ENCODE peak calls at places on chromosomes 13 and 19, in five cellular contexts. H, P, B, K and E are unnamed samples. For H3K27me3, the result is how much of the 10 kb centered on the place peaks cover.

GRCh38 chr19:29292146-29292545 is 79.2 kb upstream of the UQCRFS1 start:
- DNase-seq in K (no peak), H (no peak), B (no peak), P (no peak), E (no peak)

GRCh38 chr13:51769455-51770127 is 34.4 kb downstream of the DHRS12 start:
- DNase-seq in B (peak), H (no peak), K (no peak), P (peak), E (no peak)

GRCh38 chr13:95644611-95645052 is at the start of gene DZIP1:
- DNase-seq in P (peak), K (no peak), H (no peak), B (peak), E (no peak)

GRCh38 chr13:72390909-72391308 is 336.5 kb downstream of the MZT1 start:
- DNase-seq in P (no peak), K (peak), B (no peak), H (peak), E (peak)

GRCh38 chr13:43229506-43229905 is 206.1 kb downstream of the DNAJC15 start:
- DNase-seq in B (no peak), H (no peak), P (no peak), K (no peak), E (no peak)

GRCh38 chr13:91369432-91369831 is 21.9 kb downstream of the MIR17HG start:
- DNase-seq in P (no peak), H (no peak), B (no peak), K (no peak), E (no peak)

GRCh38 chr13:113920606-113921306 is 53.1 kb downstream of the C13orf46 start:
- DNase-seq in P (no peak), B (no peak), K (no peak), H (no peak), E (no peak)

GRCh38 chr19:30696514-30696913 is 324.3 kb downstream of the ZNF536 start:
- DNase-seq in P (no peak), K (no peak), B (no peak), H (no peak), E (no peak)

GRCh38 chr19:13042443-13043130 is 47.3 kb downstream of the NFIX start:
- DNase-seq in H (no peak), P (no peak), B (no peak), K (no peak), E (no peak)

GRCh38 chr19:29953352-29954247 is 11.6 kb downstream of the URI1 start:
- DNase-seq in P (no peak), K (no peak), B (no peak), H (no peak), E (no peak)

GRCh38 chr19:10625003-10625761 is at the start of gene SLC44A2:
- DNase-seq in B (peak), P (peak), K (no peak), H (peak), E (no peak)

GRCh38 chr13:32594339-32594738 is 8.1 kb downstream of the PDS5B start:
- DNase-seq in K (no peak), P (no peak), H (no peak), B (no peak), E (no peak)

GRCh38 chr13:47119568-47120080 is 222.8 kb upstream of the HTR2A start:
- DNase-seq in H (no peak), K (no peak), P (no peak), B (no peak), E (no peak)

GRCh38 chr13:98187155-98187726 is 10.2 kb upstream of the RNF113B start:
- DNase-seq in P (no peak), H (no peak), K (no peak), B (no peak), E (no peak)

GRCh38 chr13:71005919-71006318 is 861.1 kb downstream of the DACH1 start:
- DNase-seq in B (no peak), P (no peak), K (no peak), H (no peak), E (no peak)

GRCh38 chr13:106156468-106156867 is 379.0 kb downstream of the EFNB2 start:
- DNase-seq in B (no peak), K (peak), H (peak), P (no peak), E (peak)

GRCh38 chr19:58563823-58564222 is 5.4 kb upstream of the UBE2M start:
- DNase-seq in K (no peak), B (peak), P (no peak), H (no peak), E (no peak)

GRCh38 chr19:55230780-55231179 is 2.2 kb upstream of the TMEM86B start:
- DNase-seq in B (no peak), H (no peak), P (no peak), K (no peak), E (no peak)

GRCh38 chr19:37906868-37907734 is at the start of gene SIPA1L3:
- DNase-seq in H (peak), P (peak), K (peak), B (peak), E (peak)

GRCh38 chr13:94382520-94382919 is 97.0 kb downstream of the DCT start:
- DNase-seq in B (no peak), K (no peak), P (no peak), H (no peak), E (no peak)

GRCh38 chr19:10724573-10725071 is 6.7 kb downstream of the DNM2 start:
- DNase-seq in B (no peak), P (no peak), H (no peak), K (no peak), E (no peak)

GRCh38 chr13:93690139-93690538 is 463.5 kb downstream of the GPC6 start:
- DNase-seq in P (no peak), B (no peak), K (no peak), H (no peak), E (no peak)

GRCh38 chr19:32810452-32810851 is 59.1 kb downstream of the SLC7A9 start:
- DNase-seq in P (no peak), K (no peak), H (no peak), B (no peak), E (no peak)

GRCh38 chr19:17171874-17172273 is 43.3 kb upstream of the USE1 start:
- DNase-seq in H (no peak), B (no peak), K (no peak), P (no peak), E (no peak)

GRCh38 chr19:38253788-38254187 is 2.4 kb downstream of the PPP1R14A start:
- DNase-seq in B (no peak), K (no peak), H (no peak), P (no peak), E (no peak)

GRCh38 chr19:31444931-31445330 is 95.7 kb upstream of the TSHZ3 start:
- DNase-seq in P (no peak), K (no peak), H (no peak), B (no peak), E (no peak)

GRCh38 chr13:65414187-65414586 is 1815.9 kb downstream of the PCDH9 start:
- DNase-seq in H (no peak), P (no peak), B (no peak), K (no peak), E (no peak)

GRCh38 chr13:84479656-84480055 is 597.4 kb upstream of the SLITRK1 start:
- DNase-seq in P (no peak), B (no peak), H (peak), K (peak), E (peak)

GRCh38 chr13:77535448-77535847 is at the start of gene SCEL:
- DNase-seq in B (no peak), K (no peak), H (peak), P (no peak), E (no peak)

DNA sequence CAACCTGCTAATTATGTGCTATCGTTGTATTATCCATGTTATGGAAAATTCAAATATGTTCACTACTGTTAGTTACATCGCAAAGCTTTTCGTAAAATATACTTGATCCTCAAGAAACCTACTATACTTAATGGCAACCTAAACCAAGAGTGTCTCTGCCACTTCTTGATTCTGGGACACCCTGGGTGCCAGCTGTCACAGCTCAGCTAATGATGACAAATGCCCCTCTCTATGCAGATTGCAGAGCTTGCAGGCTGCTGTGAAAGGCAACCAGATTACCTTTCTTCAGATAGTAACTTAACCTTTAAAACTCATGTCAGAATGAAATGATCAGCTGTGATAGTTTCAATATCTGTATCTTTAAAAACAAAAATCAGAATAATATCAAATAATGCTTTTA is 9.0 kb upstream of the MAB21L1 start:
- DNase-seq in B (no peak), H (no peak), P (no peak), K (no peak), E (no peak)
- H3K4me3 ChIP-seq in B (no peak), H (no peak), P (no peak), K (no peak), E (no peak)

GRCh38 chr13:99967884-99968520 is 3.6 kb downstream of the ZIC5 start:
- DNase-seq in H (no peak), B (no peak), P (no peak), K (no peak), E (no peak)
- H3K27me3 ChIP-seq in H (under half), B (half or more), P (under half), K (half or more), E (half or more)

GRCh38 chr19:19647037-19647835 is 3.8 kb upstream of the GMIP start:
- DNase-seq in B (no peak), H (no peak), K (no peak), P (no peak), E (no peak)

GRCh38 chr19:19642506-19643157 is 825 bp downstream of the GMIP start:
- DNase-seq in P (no peak), H (no peak), K (no peak), B (no peak), E (no peak)

GRCh38 chr19:19645233-19645870 is 1.9 kb upstream of the GMIP start:
- DNase-seq in K (no peak), B (no peak), P (no peak), H (no peak), E (no peak)

GRCh38 chr19:19643158-19644053 is at the start of gene GMIP:
- DNase-seq in P (peak), B (peak), K (no peak), H (peak), E (no peak)

DNA sequence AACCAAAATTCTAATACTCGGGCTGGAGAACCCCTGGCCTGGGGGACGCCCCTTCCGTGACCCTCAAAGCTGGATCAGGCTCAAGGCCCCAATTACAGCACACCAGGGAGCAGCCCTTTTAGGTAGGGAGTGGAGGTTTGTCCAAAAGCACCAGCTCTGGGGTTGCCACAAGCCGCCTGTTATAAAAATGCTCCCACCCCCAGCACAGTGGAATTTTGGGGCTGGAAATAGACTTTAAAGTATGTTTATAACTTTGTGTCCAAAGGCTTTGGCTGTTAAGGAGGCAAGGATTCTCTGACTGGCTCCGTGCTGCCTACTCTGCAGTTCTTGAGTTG is 564 bp upstream of the GMIP start:
- DNase-seq in B (no peak), P (no peak), K (no peak), H (no peak), E (no peak)
- TF ChIP-seq CTCF in B (no peak), P (no peak), K (no peak), H (no peak), E (no peak)

GRCh38 chr19:6739390-6739883 is at the start of gene TRIP10:
- DNase-seq in B (peak), H (no peak), K (no peak), P (peak), E (no peak)

GRCh38 chr19:6737284-6737872 is at the start of gene GPR108:
- DNase-seq in B (peak), H (peak), P (peak), K (peak), E (peak)

GRCh38 chr19:6738726-6739389 is 622 bp upstream of the TRIP10 start:
- DNase-seq in H (no peak), B (peak), K (no peak), P (peak), E (no peak)

GRCh38 chr19:6736917-6737283 is 480 bp downstream of the GPR108 start:
- DNase-seq in P (no peak), H (no peak), K (no peak), B (no peak), E (no peak)

GRCh38 chr19:6737873-6738725 is 719 bp upstream of the GPR108 start:
- DNase-seq in P (peak), H (no peak), K (no peak), B (peak), E (no peak)
- H3K4me3 ChIP-seq in P (peak), H (peak), K (peak), B (peak), E (no peak)

GRCh38 chr19:47448360-47448727 is 23.3 kb downstream of the SLC8A2 start:
- DNase-seq in P (no peak), K (no peak), H (no peak), B (no peak), E (no peak)
- H3K27me3 ChIP-seq in P (under half), K (half or more), H (under half), B (half or more), E (half or more)

DNA sequence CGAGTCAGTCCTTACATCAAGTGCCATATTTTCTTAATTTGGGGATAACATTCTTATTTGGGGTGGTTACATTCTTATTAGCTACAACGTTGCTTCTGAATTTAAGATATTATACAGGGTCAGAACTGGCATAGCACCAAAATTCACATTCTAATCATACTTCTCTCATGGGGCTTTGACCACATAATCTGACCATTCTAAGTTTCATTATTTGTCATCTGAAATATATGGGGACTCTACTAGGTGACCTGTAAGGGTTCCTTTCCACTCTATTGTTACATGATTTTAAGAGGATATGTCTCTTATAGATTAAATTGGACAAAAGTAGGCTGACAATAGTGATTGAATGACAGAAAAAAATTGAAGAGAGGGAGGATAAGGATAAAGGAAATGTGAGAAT is 536.5 kb downstream of the KCTD12 start:
- DNase-seq in B (no peak), P (no peak), H (no peak), K (no peak), E (no peak)
- TF ChIP-seq CTCF in B (no peak), P (no peak), H (no peak), K (no peak), E (no peak)

DNA sequence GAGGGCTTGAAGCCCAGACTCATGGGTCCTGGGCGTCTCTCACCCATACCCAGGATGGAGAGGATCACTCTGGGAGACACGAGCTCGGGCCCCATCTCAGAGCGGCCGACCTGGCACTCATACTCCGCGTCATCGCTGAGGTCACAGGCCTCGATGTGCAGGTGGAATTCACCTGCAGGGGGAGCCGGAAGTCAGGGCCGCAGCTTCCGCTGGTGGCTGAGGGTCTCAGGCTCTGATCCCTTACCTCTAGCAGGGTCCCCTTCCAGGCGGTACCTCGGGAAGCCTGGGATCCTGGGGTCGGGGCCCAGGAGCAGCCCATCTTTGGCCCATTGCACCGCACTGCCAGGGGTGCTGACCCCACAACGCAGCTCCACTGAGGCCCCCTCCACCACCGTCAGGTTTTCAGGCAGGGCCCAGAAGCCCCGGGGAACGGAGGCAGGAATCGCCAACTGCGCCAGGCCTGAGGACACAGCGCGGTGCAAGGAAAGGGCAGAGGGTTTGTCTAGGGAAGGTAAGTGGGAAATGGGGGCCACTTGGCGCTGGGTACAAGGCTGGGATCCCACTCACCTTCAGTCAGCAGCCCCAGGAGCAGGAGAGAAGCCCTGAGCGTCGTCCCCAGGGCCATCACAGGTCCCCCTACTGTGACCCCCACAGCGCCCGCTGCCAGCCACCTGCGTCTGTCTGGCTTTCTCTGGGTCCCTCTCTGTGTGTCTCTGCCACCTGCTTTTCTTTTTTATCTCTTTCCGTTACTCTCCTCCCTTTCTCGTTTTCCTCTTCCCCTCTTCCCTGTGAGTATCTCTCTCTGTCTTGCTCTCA is 883 bp downstream of the NPHS1 start:
- DNase-seq in K (no peak), P (no peak), B (no peak), H (no peak), E (no peak)
- H3K4me3 ChIP-seq in K (no peak), P (no peak), B (no peak), H (peak), E (no peak)

GRCh38 chr19:1811942-1812425 is at the start of gene ATP8B3:
- DNase-seq in H (no peak), P (no peak), K (peak), B (no peak), E (no peak)

GRCh38 chr19:1812426-1813196 is 535 bp upstream of the ATP8B3 start:
- DNase-seq in P (peak), H (peak), B (peak), K (peak), E (peak)

GRCh38 chr19:1810439-1811160 is 1.5 kb downstream of the ATP8B3 start:
- DNase-seq in H (no peak), B (no peak), K (no peak), P (no peak), E (no peak)

GRCh38 chr19:1809663-1810062 is 2.4 kb downstream of the ATP8B3 start:
- DNase-seq in H (no peak), K (no peak), B (no peak), P (no peak), E (no peak)

GRCh38 chr19:1811472-1811894 is 593 bp downstream of the ATP8B3 start:
- DNase-seq in P (peak), H (peak), K (peak), B (peak), E (peak)
- H3K27me3 ChIP-seq in P (under half), H (under half), K (under half), B (under half), E (under half)

DNA sequence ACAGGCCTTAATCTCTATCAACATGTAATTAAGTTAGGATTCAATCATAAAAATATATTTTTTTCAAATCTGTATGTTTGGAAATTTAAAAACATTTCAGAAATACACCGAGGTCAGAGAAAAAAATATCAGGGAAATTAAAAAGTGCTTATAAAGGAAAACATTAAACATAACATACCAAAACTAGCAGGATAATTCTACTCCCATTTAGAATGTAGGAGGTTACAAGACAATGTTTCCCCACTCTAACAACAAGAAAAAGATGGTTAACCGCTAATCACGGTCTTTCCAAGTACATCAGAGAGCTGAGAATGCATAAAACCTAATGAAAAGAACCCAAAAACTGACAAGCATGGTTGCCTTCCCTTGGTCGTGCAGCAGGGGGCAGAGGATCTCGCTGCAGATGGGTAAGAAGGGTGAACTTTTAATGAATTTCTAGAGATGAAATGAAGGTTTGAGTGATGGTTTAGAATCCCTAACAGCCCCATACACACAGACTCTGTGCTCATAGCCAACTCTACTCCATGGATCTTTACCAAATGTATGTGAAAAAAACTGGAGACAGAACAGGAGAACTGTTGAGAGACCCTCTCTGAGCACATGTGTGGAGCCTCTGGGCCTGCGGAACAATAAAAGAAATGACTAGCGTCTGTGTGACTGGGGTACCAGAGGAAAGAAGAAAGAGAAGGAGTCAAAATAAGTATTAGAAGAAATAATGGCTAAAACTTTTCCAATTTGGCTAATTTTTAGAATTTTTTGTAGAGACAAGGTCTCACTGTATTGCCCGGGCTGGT is 51.3 kb upstream of the LSM14A start:
- DNase-seq in P (no peak), K (no peak), B (no peak), H (peak), E (no peak)
- TF ChIP-seq CTCF in P (peak), K (peak), B (peak), H (peak), E (peak)